ENCODE peak calls at places on chromosome 4, in nine cellular contexts. X is NB4; I is left colon; B is activated gamma-delta T cell treated with anti-CD3 and anti-CD28 coated beads, Interleukin-2, amount 50 U/mL, for 16 hours; T is NCI-H526 treated with DMSO at 0.1 percent for 48 hours; E is glutamatergic neuron; W is NCI-H510A treated with DMSO at 0.1 percent for 48 hours; K is activated CD8-positive, alpha-beta memory T cell treated with anti-CD3 and anti-CD28 coated beads, Interleukin-2, amount 50 U/mL, for 48 hours; O is lung microvascular endothelial cell. J is an unnamed sample.

GRCh38 chr4:129429566-129430339 is 333.8 kb downstream of the C4orf33 start:
- DNase-seq in K (no peak), E (no peak), W (no peak), O (no peak), I (no peak), T (no peak), B (no peak), X (no peak), J (no peak)

GRCh38 chr4:48388504-48389154 is 47.3 kb downstream of the SLAIN2 start:
- DNase-seq in I (no peak), O (peak; percentile 52), T (no peak), E (no peak), K (no peak), W (no peak), X (no peak), B (no peak), J (no peak)

GRCh38 chr4:98996056-98996941 is 778 bp downstream of the METAP1 start:
- DNase-seq in I (peak; percentile 24), W (peak; percentile 19), B (peak; percentile 9), K (no peak), T (peak; percentile 33), X (peak; percentile 51), O (peak; percentile 23), E (no peak), J (no peak)

GRCh38 chr4:98341309-98341708 is 80.1 kb downstream of the RAP1GDS1 start:
- DNase-seq in O (no peak), E (peak; percentile 73), I (no peak), W (no peak), X (no peak), T (peak; percentile 66), K (no peak), B (no peak), J (no peak)

GRCh38 chr4:152735302-152735917 is 44.1 kb downstream of the TIGD4 start:
- DNase-seq in E (no peak), T (peak; percentile 32), I (no peak), B (no peak), W (peak; percentile 32), K (no peak), X (peak; percentile 57), O (peak; percentile 22), J (no peak)

GRCh38 chr4:105472871-105473339 is 957 bp downstream of the PPA2 start:
- DNase-seq in K (no peak), B (no peak), X (no peak), I (no peak), T (no peak), E (no peak), O (peak; percentile 54), W (peak; percentile 56), J (no peak)

GRCh38 chr4:3666263-3666662 is 99.9 kb upstream of the ADRA2C start:
- DNase-seq in O (no peak), X (no peak), E (no peak), T (no peak), B (no peak), W (no peak), K (no peak), I (no peak), J (no peak)

GRCh38 chr4:54568184-54568583 is 89.6 kb upstream of the KIT start:
- DNase-seq in I (no peak), K (no peak), W (peak; percentile 89), B (no peak), O (peak; percentile 72), E (no peak), T (no peak), X (no peak), J (no peak)

GRCh38 chr4:121484633-121485032 is 103.8 kb upstream of the QRFPR start:
- DNase-seq in W (no peak), T (no peak), K (no peak), I (peak; percentile 21), X (peak; percentile 55), E (peak; percentile 36), B (no peak), O (peak; percentile 74), J (no peak)

GRCh38 chr4:124414641-124415040 is 297.9 kb downstream of the ANKRD50 start:
- DNase-seq in K (no peak), X (no peak), B (no peak), W (no peak), I (no peak), T (no peak), O (no peak), E (no peak), J (no peak)

GRCh38 chr4:173264245-173264959 is 69.8 kb downstream of the HMGB2 start:
- DNase-seq in O (peak; percentile 55), K (no peak), W (peak; percentile 67), I (peak; percentile 63), B (no peak), E (no peak), X (peak; percentile 32), T (no peak), J (no peak)

GRCh38 chr4:133147922-133148689 is 988 bp upstream of the PCDH10 start:
- DNase-seq in W (peak; percentile 34), O (peak; percentile 31), E (peak; percentile 63), B (no peak), X (no peak), K (no peak), I (no peak), T (no peak), J (no peak)

GRCh38 chr4:149465941-149466340 is 349.7 kb downstream of the IQCM start:
- DNase-seq in X (no peak), B (no peak), T (no peak), E (no peak), O (no peak), K (no peak), W (no peak), I (no peak), J (no peak)

GRCh38 chr4:159075531-159075932 is 27.3 kb upstream of the RAPGEF2 start:
- DNase-seq in K (no peak), T (no peak), B (no peak), E (no peak), I (no peak), X (no peak), W (no peak), O (no peak), J (no peak)

GRCh38 chr4:156751486-156751885 is 220.1 kb downstream of the PDGFC start:
- DNase-seq in E (no peak), X (no peak), W (no peak), K (no peak), T (no peak), O (peak; percentile 80), B (no peak), I (no peak), J (no peak)

GRCh38 chr4:14943749-14944148 is 58.5 kb upstream of the CPEB2 start:
- DNase-seq in T (no peak), X (no peak), B (no peak), K (no peak), E (no peak), O (peak; percentile 67), I (no peak), W (no peak), J (no peak)

GRCh38 chr4:38782452-38783108 is at the start of gene TLR10:
- DNase-seq in X (peak; percentile 76), B (no peak), E (no peak), K (no peak), W (peak; percentile 52), T (peak; percentile 17), I (peak; percentile 43), O (peak; percentile 58), J (peak; percentile 40)

GRCh38 chr4:46994007-46994405 is 625 bp upstream of the GABRA4 start:
- DNase-seq in X (no peak), T (no peak), O (no peak), E (peak; percentile 14), B (no peak), I (no peak), W (no peak), K (no peak), J (no peak)

GRCh38 chr4:25950476-25951389 is 36.7 kb downstream of the SMIM20 start:
- DNase-seq in X (no peak), K (no peak), E (no peak), T (no peak), W (no peak), I (no peak), O (peak; percentile 8), B (no peak), J (no peak)

GRCh38 chr4:78971326-78971725 is 32.1 kb upstream of the PAQR3 start:
- DNase-seq in E (no peak), I (no peak), X (no peak), B (no peak), T (no peak), W (no peak), O (no peak), K (no peak), J (no peak)

GRCh38 chr4:143514432-143514831 is 930 bp downstream of the SMARCA5 start:
- DNase-seq in I (peak; percentile 52), W (peak; percentile 23), T (peak; percentile 29), X (peak; percentile 54), B (no peak), E (peak; percentile 77), O (peak; percentile 70), K (peak; percentile 62), J (peak; percentile 29)

GRCh38 chr4:87982446-87982845 is 6.9 kb downstream of the SPP1 start:
- DNase-seq in T (no peak), W (no peak), O (no peak), E (no peak), I (no peak), B (no peak), X (no peak), K (no peak), J (no peak)

GRCh38 chr4:43331226-43332078 is 438.9 kb downstream of the GRXCR1 start:
- DNase-seq in X (no peak), W (no peak), B (no peak), O (peak; percentile 75), K (no peak), T (no peak), E (no peak), I (no peak), J (no peak)

GRCh38 chr4:106062452-106062875 is 167.2 kb downstream of the NPNT start:
- DNase-seq in E (no peak), K (no peak), B (no peak), T (no peak), W (no peak), O (peak; percentile 80), I (no peak), X (no peak), J (no peak)

J was measured in prostate gland.